ENCODE peak calls at places on chromosomes 4 and X, in four cellular contexts. One of them, this sample, is unnamed.

GRCh38 chr4:19727141-19727540 is 524.6 kb upstream of the SLIT2 start:
- DNase-seq in HepG2: no peak
- DNase-seq in GM12878: no peak
- DNase-seq in H1: no peak
- DNase-seq in this sample: no peak

GRCh38 chr4:182242793-182243192 is 409 bp upstream of the TENM3 start:
- DNase-seq in HepG2: no peak
- DNase-seq in H1: no peak
- DNase-seq in GM12878: no peak
- DNase-seq in this sample: no peak

GRCh38 chrX:120144178-120144844 is 14.1 kb upstream of the RHOXF2 start:
- DNase-seq in GM12878: no peak
- DNase-seq in HepG2: no peak
- DNase-seq in H1: peak
- DNase-seq in this sample: peak

GRCh38 chrX:129523076-129524055 is at the start of gene SMARCA1:
- DNase-seq in H1: peak
- DNase-seq in GM12878: no peak
- DNase-seq in HepG2: peak
- DNase-seq in this sample: peak

GRCh38 chr4:74934016-74934821 is 1.3 kb downstream of the PARM1 start:
- DNase-seq in HepG2: no peak
- DNase-seq in GM12878: no peak
- DNase-seq in H1: peak
- DNase-seq in this sample: no peak

GRCh38 chr4:35151816-35152572 is 1092.3 kb downstream of the ARAP2 start:
- DNase-seq in GM12878: no peak
- DNase-seq in H1: peak
- DNase-seq in HepG2: peak
- DNase-seq in this sample: peak

GRCh38 chrX:123854329-123854728 is 5.5 kb upstream of the XIAP start:
- DNase-seq in GM12878: no peak
- DNase-seq in H1: no peak
- DNase-seq in HepG2: no peak
- DNase-seq in this sample: no peak

GRCh38 chr4:169604131-169604900 is 8.1 kb downstream of the NEK1 start:
- DNase-seq in GM12878: no peak
- DNase-seq in HepG2: no peak
- DNase-seq in H1: no peak
- DNase-seq in this sample: peak

GRCh38 chr4:155604718-155605601 is 61.7 kb upstream of the GUCY1A1 start:
- DNase-seq in H1: no peak
- DNase-seq in HepG2: no peak
- DNase-seq in GM12878: no peak
- DNase-seq in this sample: no peak

GRCh38 chr4:108303488-108304177 is 134.9 kb upstream of the LEF1 start:
- DNase-seq in GM12878: no peak
- DNase-seq in H1: no peak
- DNase-seq in HepG2: no peak
- DNase-seq in this sample: no peak

GRCh38 chr4:40763228-40763716 is 13.5 kb downstream of the NSUN7 start:
- DNase-seq in GM12878: peak
- DNase-seq in H1: no peak
- DNase-seq in HepG2: no peak
- DNase-seq in this sample: peak

GRCh38 chrX:1463581-1464281 is 11.0 kb upstream of the ASMTL start:
- DNase-seq in GM12878: no peak
- DNase-seq in H1: peak
- DNase-seq in HepG2: no peak
- DNase-seq in this sample: no peak

GRCh38 chr4:95637047-95637600 is 88.4 kb upstream of the UNC5C start:
- DNase-seq in GM12878: no peak
- DNase-seq in H1: no peak
- DNase-seq in HepG2: no peak
- DNase-seq in this sample: no peak

GRCh38 chr4:17447675-17448298 is 64.1 kb downstream of the QDPR start:
- DNase-seq in GM12878: peak
- DNase-seq in HepG2: peak
- DNase-seq in H1: peak
- DNase-seq in this sample: peak

GRCh38 chr4:128512161-128512560 is 224.5 kb upstream of the PGRMC2 start:
- DNase-seq in H1: no peak
- DNase-seq in GM12878: no peak
- DNase-seq in HepG2: no peak
- DNase-seq in this sample: no peak

GRCh38 chrX:24153175-24153795 is 3.8 kb downstream of the ZFX start:
- DNase-seq in H1: no peak
- DNase-seq in GM12878: no peak
- DNase-seq in HepG2: no peak
- DNase-seq in this sample: peak

GRCh38 chr4:82718067-82718935 is 80.3 kb downstream of the SCD5 start:
- DNase-seq in HepG2: peak
- DNase-seq in GM12878: no peak
- DNase-seq in H1: no peak
- DNase-seq in this sample: no peak

GRCh38 chr4:156620786-156621185 is 350.8 kb downstream of the PDGFC start:
- DNase-seq in HepG2: no peak
- DNase-seq in H1: no peak
- DNase-seq in GM12878: no peak
- DNase-seq in this sample: no peak

GRCh38 chr4:663046-663437 is 11.0 kb downstream of the ATP5ME start:
- DNase-seq in H1: no peak
- DNase-seq in HepG2: no peak
- DNase-seq in GM12878: no peak
- DNase-seq in this sample: no peak

GRCh38 chrX:119755981-119756533 is 2.3 kb upstream of the SOWAHD start:
- DNase-seq in GM12878: peak
- DNase-seq in HepG2: peak
- DNase-seq in H1: no peak
- DNase-seq in this sample: no peak

GRCh38 chr4:17597517-17597916 is 16.9 kb upstream of the MED28 start:
- DNase-seq in GM12878: no peak
- DNase-seq in HepG2: no peak
- DNase-seq in H1: no peak
- DNase-seq in this sample: peak

GRCh38 chr4:4386296-4386735 is 586 bp upstream of the NSG1 start:
- DNase-seq in HepG2: no peak
- DNase-seq in GM12878: no peak
- DNase-seq in H1: peak
- DNase-seq in this sample: no peak

GRCh38 chr4:127309360-127310095 is 323.2 kb upstream of the INTU start:
- DNase-seq in GM12878: no peak
- DNase-seq in HepG2: no peak
- DNase-seq in H1: no peak
- DNase-seq in this sample: no peak

GRCh38 chr4:150381671-150382427 is 200.1 kb upstream of the MAB21L2 start:
- DNase-seq in GM12878: no peak
- DNase-seq in H1: no peak
- DNase-seq in HepG2: no peak
- DNase-seq in this sample: no peak

GRCh38 chr4:87068591-87069021 is 133.8 kb downstream of the AFF1 start:
- DNase-seq in HepG2: no peak
- DNase-seq in GM12878: no peak
- DNase-seq in H1: no peak
- DNase-seq in this sample: no peak

GRCh38 chrX:23118163-23118562 is 118.4 kb downstream of the DDX53 start:
- DNase-seq in H1: no peak
- DNase-seq in HepG2: no peak
- DNase-seq in GM12878: no peak
- DNase-seq in this sample: no peak

GRCh38 chr4:51885371-51885770 is 42.4 kb downstream of the DCUN1D4 start:
- DNase-seq in HepG2: peak
- DNase-seq in H1: no peak
- DNase-seq in GM12878: no peak
- DNase-seq in this sample: peak

GRCh38 chr4:183200453-183200852 is 101.4 kb downstream of the WWC2 start:
- DNase-seq in H1: no peak
- DNase-seq in GM12878: no peak
- DNase-seq in HepG2: no peak
- DNase-seq in this sample: no peak

GRCh38 chr4:55435136-55435535 is 39.4 kb downstream of the TMEM165 start:
- DNase-seq in H1: no peak
- DNase-seq in HepG2: no peak
- DNase-seq in GM12878: peak
- DNase-seq in this sample: no peak

DNA sequence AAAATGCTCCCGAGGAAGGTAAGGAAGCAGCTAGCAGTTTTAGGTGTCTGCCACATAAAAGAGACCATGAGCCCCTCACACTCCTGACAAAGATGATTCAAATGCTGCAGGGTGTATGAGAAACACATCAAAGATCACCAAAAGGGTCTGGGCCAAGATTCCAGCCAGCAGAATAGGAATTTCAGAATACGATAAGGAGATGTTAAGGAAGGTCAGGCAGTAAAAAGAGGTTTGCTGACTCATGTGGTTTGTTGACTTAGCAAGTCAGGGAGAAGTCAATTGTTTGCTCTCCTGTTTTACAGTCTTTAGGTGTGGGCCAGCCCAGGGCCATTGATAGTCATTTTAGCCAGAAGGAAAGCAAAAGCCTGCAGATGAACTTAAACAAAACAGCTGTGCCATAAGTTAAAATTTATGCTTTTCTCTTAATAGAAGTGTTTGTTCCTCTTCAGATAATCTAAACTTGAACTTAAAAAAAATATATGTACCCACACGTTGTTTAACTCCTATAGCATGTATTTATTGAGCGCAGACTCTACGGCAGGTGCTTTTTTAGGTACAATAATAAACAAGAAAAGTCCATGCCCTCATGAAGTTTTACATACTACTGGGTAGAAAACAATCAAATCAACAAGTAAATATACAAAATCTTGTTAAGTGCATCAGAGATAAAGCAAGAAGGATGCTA is 115.6 kb downstream of the CAMK2D start:
- DNase-seq in GM12878: no peak
- DNase-seq in HepG2: peak
- DNase-seq in H1: no peak
- DNase-seq in this sample: peak
- TF ChIP-seq CHD2 in GM12878: no peak
- TF ChIP-seq CHD2 in HepG2: no peak
- TF ChIP-seq CHD2 in H1: no peak
- TF ChIP-seq CHD2 in this sample: no peak

GRCh38 chr4:105527081-105527480 is 25.3 kb upstream of the ARHGEF38 start:
- DNase-seq in HepG2: no peak
- DNase-seq in H1: no peak
- DNase-seq in GM12878: no peak
- DNase-seq in this sample: no peak

GRCh38 chr4:105526656-105527055 is 25.8 kb upstream of the ARHGEF38 start:
- DNase-seq in HepG2: no peak
- DNase-seq in GM12878: no peak
- DNase-seq in H1: no peak
- DNase-seq in this sample: no peak

GRCh38 chr4:105520819-105521790 is 31.3 kb upstream of the ARHGEF38 start:
- DNase-seq in HepG2: peak
- DNase-seq in H1: no peak
- DNase-seq in GM12878: peak
- DNase-seq in this sample: peak
- TF ChIP-seq HDAC6 in HepG2: no peak
- TF ChIP-seq HDAC6 in H1: no peak
- TF ChIP-seq HDAC6 in GM12878: no peak
- TF ChIP-seq HDAC6 in this sample: no peak

GRCh38 chr4:185011408-185011807 is 6.9 kb upstream of the HELT start:
- DNase-seq in GM12878: no peak
- DNase-seq in HepG2: peak
- DNase-seq in H1: peak
- DNase-seq in this sample: peak
- TF ChIP-seq CHD2 in GM12878: no peak
- TF ChIP-seq CHD2 in HepG2: no peak
- TF ChIP-seq CHD2 in H1: no peak
- TF ChIP-seq CHD2 in this sample: no peak

DNA sequence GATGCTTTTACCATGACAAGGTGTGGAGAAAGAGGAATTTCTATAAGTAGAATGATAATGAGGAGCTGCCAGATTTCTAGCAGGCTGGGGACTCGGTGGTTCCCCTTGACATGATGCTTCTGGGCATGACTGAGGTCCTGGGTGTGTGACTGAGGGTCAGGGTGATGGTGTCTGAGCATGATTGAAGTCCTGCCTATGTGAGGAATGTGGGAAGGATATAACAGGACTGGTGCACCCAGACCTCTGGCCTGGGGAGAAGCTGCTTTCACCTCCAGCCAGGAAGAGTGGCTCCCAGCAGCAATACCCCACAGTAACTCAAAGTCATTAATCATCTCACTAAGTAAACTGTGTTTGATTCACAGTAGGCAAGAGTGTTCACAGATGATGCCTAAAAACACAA is 17.4 kb downstream of the SORBS2 start:
- DNase-seq in GM12878: no peak
- DNase-seq in H1: no peak
- DNase-seq in HepG2: no peak
- DNase-seq in this sample: no peak
- TF ChIP-seq HDAC6 in GM12878: no peak
- TF ChIP-seq HDAC6 in H1: no peak
- TF ChIP-seq HDAC6 in HepG2: no peak
- TF ChIP-seq HDAC6 in this sample: no peak

GRCh38 chrX:34656467-34656841 is 631 bp downstream of the TMEM47 start:
- DNase-seq in HepG2: no peak
- DNase-seq in H1: no peak
- DNase-seq in GM12878: no peak
- DNase-seq in this sample: no peak
- TF ChIP-seq CHD2 in HepG2: no peak
- TF ChIP-seq CHD2 in H1: no peak
- TF ChIP-seq CHD2 in GM12878: no peak
- TF ChIP-seq CHD2 in this sample: no peak

DNA sequence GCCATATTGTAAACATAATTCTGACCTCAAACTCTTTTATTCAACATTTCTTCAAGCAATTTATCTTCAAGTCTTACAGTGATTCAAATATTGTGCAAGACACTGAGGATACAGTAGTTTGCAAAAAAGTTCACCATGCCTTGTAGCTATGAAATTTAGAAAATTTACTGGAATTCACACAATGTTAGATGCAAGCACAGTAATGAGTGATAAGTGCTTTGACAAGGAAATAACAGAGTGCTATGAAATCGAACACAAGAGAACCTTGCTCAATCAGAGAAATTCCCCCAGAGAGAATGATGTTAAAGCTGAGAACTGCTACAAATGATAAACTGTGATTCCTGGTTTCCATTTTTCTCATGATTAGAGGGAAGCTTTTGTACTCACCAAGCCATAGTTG is 952.9 kb downstream of the FAT4 start:
- DNase-seq in HepG2: no peak
- DNase-seq in GM12878: no peak
- DNase-seq in H1: no peak
- DNase-seq in this sample: no peak
- TF ChIP-seq HDAC6 in HepG2: no peak
- TF ChIP-seq HDAC6 in GM12878: no peak
- TF ChIP-seq HDAC6 in H1: no peak
- TF ChIP-seq HDAC6 in this sample: no peak